ENCODE peak calls at places on chromosomes 2 and 18, in nine cellular contexts. One of them, this sample, is unnamed.

GRCh38 chr2:170846318-170846717 is 29.6 kb downstream of the GAD1 start:
- DNase-seq in H9: no peak
- DNase-seq in fibroblast of pulmonary artery: no peak
- DNase-seq in thyroid gland: no peak
- DNase-seq in HL-60: no peak
- DNase-seq in adrenal gland: no peak
- DNase-seq in stomach: no peak
- DNase-seq in GM12864: no peak
- DNase-seq in body of pancreas: no peak
- DNase-seq in this sample: no peak

GRCh38 chr2:174836345-174836999 is 72.2 kb upstream of the CHRNA1 start:
- DNase-seq in H9: no peak
- DNase-seq in fibroblast of pulmonary artery: peak; percentile 95
- DNase-seq in thyroid gland: peak; percentile 22
- DNase-seq in HL-60: no peak
- DNase-seq in adrenal gland: peak; percentile 43
- DNase-seq in stomach: no peak
- DNase-seq in GM12864: no peak
- DNase-seq in body of pancreas: no peak
- DNase-seq in this sample: no peak

GRCh38 chr18:8706981-8707940 is 1.9 kb downstream of the MTCL1 start:
- DNase-seq in H9: peak; percentile 77
- DNase-seq in fibroblast of pulmonary artery: peak; percentile 75
- DNase-seq in thyroid gland: peak; percentile 47
- DNase-seq in HL-60: no peak
- DNase-seq in adrenal gland: no peak
- DNase-seq in stomach: peak; percentile 59
- DNase-seq in GM12864: no peak
- DNase-seq in body of pancreas: peak; percentile 46
- DNase-seq in this sample: no peak

GRCh38 chr2:79585701-79586428 is 73.0 kb downstream of the CTNNA2 start:
- DNase-seq in H9: no peak
- DNase-seq in fibroblast of pulmonary artery: no peak
- DNase-seq in thyroid gland: no peak
- DNase-seq in HL-60: no peak
- DNase-seq in adrenal gland: no peak
- DNase-seq in stomach: no peak
- DNase-seq in GM12864: no peak
- DNase-seq in body of pancreas: no peak
- DNase-seq in this sample: no peak

GRCh38 chr2:163551974-163552373 is 183.8 kb downstream of the FIGN start:
- DNase-seq in H9: no peak
- DNase-seq in fibroblast of pulmonary artery: no peak
- DNase-seq in thyroid gland: no peak
- DNase-seq in HL-60: no peak
- DNase-seq in adrenal gland: no peak
- DNase-seq in stomach: no peak
- DNase-seq in GM12864: no peak
- DNase-seq in body of pancreas: no peak
- DNase-seq in this sample: no peak

GRCh38 chr2:86066007-86066578 is 39.6 kb downstream of the POLR1A start:
- DNase-seq in H9: peak; percentile 7
- DNase-seq in fibroblast of pulmonary artery: no peak
- DNase-seq in thyroid gland: no peak
- DNase-seq in HL-60: no peak
- DNase-seq in adrenal gland: no peak
- DNase-seq in stomach: no peak
- DNase-seq in GM12864: no peak
- DNase-seq in body of pancreas: no peak
- DNase-seq in this sample: no peak

GRCh38 chr2:222731183-222731582 is 59.7 kb downstream of the MOGAT1 start:
- DNase-seq in H9: no peak
- DNase-seq in fibroblast of pulmonary artery: no peak
- DNase-seq in thyroid gland: no peak
- DNase-seq in HL-60: no peak
- DNase-seq in adrenal gland: no peak
- DNase-seq in stomach: no peak
- DNase-seq in GM12864: no peak
- DNase-seq in body of pancreas: no peak
- DNase-seq in this sample: no peak

GRCh38 chr18:63787673-63788072 is 12.5 kb downstream of the SERPINB7 start:
- DNase-seq in H9: no peak
- DNase-seq in fibroblast of pulmonary artery: no peak
- DNase-seq in thyroid gland: no peak
- DNase-seq in HL-60: no peak
- DNase-seq in adrenal gland: no peak
- DNase-seq in stomach: no peak
- DNase-seq in GM12864: no peak
- DNase-seq in body of pancreas: no peak
- DNase-seq in this sample: no peak

GRCh38 chr2:221042926-221043325 is 529.2 kb downstream of the EPHA4 start:
- DNase-seq in H9: no peak
- DNase-seq in fibroblast of pulmonary artery: no peak
- DNase-seq in thyroid gland: no peak
- DNase-seq in HL-60: no peak
- DNase-seq in adrenal gland: no peak
- DNase-seq in stomach: no peak
- DNase-seq in GM12864: no peak
- DNase-seq in body of pancreas: no peak
- DNase-seq in this sample: no peak

GRCh38 chr2:1136071-1136470 is 185.4 kb downstream of the SNTG2 start:
- DNase-seq in H9: no peak
- DNase-seq in fibroblast of pulmonary artery: no peak
- DNase-seq in thyroid gland: no peak
- DNase-seq in HL-60: no peak
- DNase-seq in adrenal gland: no peak
- DNase-seq in stomach: no peak
- DNase-seq in GM12864: no peak
- DNase-seq in body of pancreas: no peak
- DNase-seq in this sample: no peak

GRCh38 chr2:10412380-10412779 is 35.7 kb downstream of the ODC1 start:
- DNase-seq in H9: peak; percentile 76
- DNase-seq in fibroblast of pulmonary artery: peak; percentile 58
- DNase-seq in thyroid gland: no peak
- DNase-seq in HL-60: no peak
- DNase-seq in adrenal gland: no peak
- DNase-seq in stomach: no peak
- DNase-seq in GM12864: peak; percentile 48
- DNase-seq in body of pancreas: no peak
- DNase-seq in this sample: peak; percentile 66

GRCh38 chr2:1972948-1973347 is 228.6 kb upstream of the PXDN start:
- DNase-seq in H9: no peak
- DNase-seq in fibroblast of pulmonary artery: peak; percentile 9
- DNase-seq in thyroid gland: no peak
- DNase-seq in HL-60: no peak
- DNase-seq in adrenal gland: no peak
- DNase-seq in stomach: no peak
- DNase-seq in GM12864: no peak
- DNase-seq in body of pancreas: no peak
- DNase-seq in this sample: no peak

GRCh38 chr2:105849431-105850179 is 104.9 kb downstream of the NCK2 start:
- DNase-seq in H9: no peak
- DNase-seq in fibroblast of pulmonary artery: no peak
- DNase-seq in thyroid gland: no peak
- DNase-seq in HL-60: no peak
- DNase-seq in adrenal gland: no peak
- DNase-seq in stomach: no peak
- DNase-seq in GM12864: no peak
- DNase-seq in body of pancreas: no peak
- DNase-seq in this sample: no peak

GRCh38 chr2:200026838-200027237 is 71.5 kb downstream of the MAIP1 start:
- DNase-seq in H9: no peak
- DNase-seq in fibroblast of pulmonary artery: peak; percentile 3
- DNase-seq in thyroid gland: no peak
- DNase-seq in HL-60: no peak
- DNase-seq in adrenal gland: no peak
- DNase-seq in stomach: no peak
- DNase-seq in GM12864: no peak
- DNase-seq in body of pancreas: no peak
- DNase-seq in this sample: no peak

GRCh38 chr2:203579131-203579643 is 44.1 kb upstream of the RAPH1 start:
- DNase-seq in H9: peak; percentile 33
- DNase-seq in fibroblast of pulmonary artery: peak; percentile 59
- DNase-seq in thyroid gland: peak; percentile 89
- DNase-seq in HL-60: no peak
- DNase-seq in adrenal gland: peak; percentile 27
- DNase-seq in stomach: peak; percentile 78
- DNase-seq in GM12864: peak; percentile 70
- DNase-seq in body of pancreas: peak; percentile 93
- DNase-seq in this sample: peak; percentile 28

GRCh38 chr2:135913726-135914365 is 37.6 kb upstream of the MCM6 start:
- DNase-seq in H9: no peak
- DNase-seq in fibroblast of pulmonary artery: peak; percentile 67
- DNase-seq in thyroid gland: no peak
- DNase-seq in HL-60: no peak
- DNase-seq in adrenal gland: peak; percentile 62
- DNase-seq in stomach: no peak
- DNase-seq in GM12864: no peak
- DNase-seq in body of pancreas: peak; percentile 54
- DNase-seq in this sample: peak; percentile 38

GRCh38 chr2:104701471-104701911 is 152.4 kb upstream of the POU3F3 start:
- DNase-seq in H9: no peak
- DNase-seq in fibroblast of pulmonary artery: no peak
- DNase-seq in thyroid gland: no peak
- DNase-seq in HL-60: no peak
- DNase-seq in adrenal gland: no peak
- DNase-seq in stomach: no peak
- DNase-seq in GM12864: no peak
- DNase-seq in body of pancreas: no peak
- DNase-seq in this sample: no peak

GRCh38 chr2:105815401-105815800 is 70.7 kb downstream of the NCK2 start:
- DNase-seq in H9: no peak
- DNase-seq in fibroblast of pulmonary artery: no peak
- DNase-seq in thyroid gland: peak; percentile 62
- DNase-seq in HL-60: no peak
- DNase-seq in adrenal gland: no peak
- DNase-seq in stomach: no peak
- DNase-seq in GM12864: no peak
- DNase-seq in body of pancreas: no peak
- DNase-seq in this sample: no peak

GRCh38 chr2:188345439-188345838 is 53.8 kb downstream of the GULP1 start:
- DNase-seq in H9: no peak
- DNase-seq in fibroblast of pulmonary artery: no peak
- DNase-seq in thyroid gland: no peak
- DNase-seq in HL-60: no peak
- DNase-seq in adrenal gland: no peak
- DNase-seq in stomach: no peak
- DNase-seq in GM12864: no peak
- DNase-seq in body of pancreas: no peak
- DNase-seq in this sample: no peak

GRCh38 chr18:48475635-48476549 is 62.9 kb upstream of the CTIF start:
- DNase-seq in H9: peak; percentile 81
- DNase-seq in fibroblast of pulmonary artery: peak; percentile 88
- DNase-seq in thyroid gland: peak; percentile 52
- DNase-seq in HL-60: peak; percentile 25
- DNase-seq in adrenal gland: peak; percentile 74
- DNase-seq in stomach: peak; percentile 53
- DNase-seq in GM12864: peak; percentile 27
- DNase-seq in body of pancreas: peak; percentile 76
- DNase-seq in this sample: peak; percentile 70
- TF ChIP-seq CTCF in H9: peak; percentile 92
- TF ChIP-seq CTCF in fibroblast of pulmonary artery: peak; percentile 89
- TF ChIP-seq CTCF in thyroid gland: peak; percentile 89
- TF ChIP-seq CTCF in HL-60: peak; percentile 95
- TF ChIP-seq CTCF in adrenal gland: peak; percentile 92
- TF ChIP-seq CTCF in stomach: peak; percentile 81
- TF ChIP-seq CTCF in GM12864: peak; percentile 83
- TF ChIP-seq CTCF in body of pancreas: peak; percentile 88
- TF ChIP-seq CTCF in this sample: peak; percentile 74

GRCh38 chr2:9145752-9146430 is 60.7 kb upstream of the ASAP2 start:
- DNase-seq in H9: peak; percentile 65
- DNase-seq in fibroblast of pulmonary artery: no peak
- DNase-seq in thyroid gland: no peak
- DNase-seq in HL-60: no peak
- DNase-seq in adrenal gland: no peak
- DNase-seq in stomach: no peak
- DNase-seq in GM12864: no peak
- DNase-seq in body of pancreas: no peak
- DNase-seq in this sample: no peak
- TF ChIP-seq CTCF in H9: no peak
- TF ChIP-seq CTCF in fibroblast of pulmonary artery: no peak
- TF ChIP-seq CTCF in thyroid gland: no peak
- TF ChIP-seq CTCF in HL-60: no peak
- TF ChIP-seq CTCF in adrenal gland: no peak
- TF ChIP-seq CTCF in stomach: no peak
- TF ChIP-seq CTCF in GM12864: no peak
- TF ChIP-seq CTCF in body of pancreas: no peak
- TF ChIP-seq CTCF in this sample: no peak

GRCh38 chr2:55618025-55618648 is 715 bp upstream of the PPP4R3B start:
- DNase-seq in H9: no peak
- DNase-seq in fibroblast of pulmonary artery: peak; percentile 10
- DNase-seq in thyroid gland: no peak
- DNase-seq in HL-60: peak; percentile 14
- DNase-seq in adrenal gland: peak; percentile 19
- DNase-seq in stomach: no peak
- DNase-seq in GM12864: no peak
- DNase-seq in body of pancreas: peak; percentile 12
- DNase-seq in this sample: no peak

GRCh38 chr2:55621802-55622201 is 4.4 kb upstream of the PPP4R3B start:
- DNase-seq in H9: no peak
- DNase-seq in fibroblast of pulmonary artery: no peak
- DNase-seq in thyroid gland: no peak
- DNase-seq in HL-60: no peak
- DNase-seq in adrenal gland: no peak
- DNase-seq in stomach: no peak
- DNase-seq in GM12864: no peak
- DNase-seq in body of pancreas: no peak
- DNase-seq in this sample: no peak

GRCh38 chr2:55618649-55619055 is 1.2 kb upstream of the PPP4R3B start:
- DNase-seq in H9: peak; percentile 43
- DNase-seq in fibroblast of pulmonary artery: peak; percentile 63
- DNase-seq in thyroid gland: peak; percentile 34
- DNase-seq in HL-60: peak; percentile 51
- DNase-seq in adrenal gland: peak; percentile 54
- DNase-seq in stomach: peak; percentile 51
- DNase-seq in GM12864: peak; percentile 37
- DNase-seq in body of pancreas: peak; percentile 63
- DNase-seq in this sample: peak; percentile 74

GRCh38 chr2:55617160-55618024 is at the start of gene PPP4R3B:
- DNase-seq in H9: peak; percentile 100
- DNase-seq in fibroblast of pulmonary artery: peak; percentile 100
- DNase-seq in thyroid gland: peak; percentile 99
- DNase-seq in HL-60: peak; percentile 97
- DNase-seq in adrenal gland: peak; percentile 99
- DNase-seq in stomach: peak; percentile 99
- DNase-seq in GM12864: peak; percentile 98
- DNase-seq in body of pancreas: peak; percentile 99
- DNase-seq in this sample: peak; percentile 97

GRCh38 chr2:55620123-55620779 is 2.8 kb upstream of the PPP4R3B start:
- DNase-seq in H9: peak; percentile 48
- DNase-seq in fibroblast of pulmonary artery: peak; percentile 31
- DNase-seq in thyroid gland: no peak
- DNase-seq in HL-60: peak; percentile 34
- DNase-seq in adrenal gland: no peak
- DNase-seq in stomach: no peak
- DNase-seq in GM12864: no peak
- DNase-seq in body of pancreas: no peak
- DNase-seq in this sample: peak; percentile 26
- TF ChIP-seq CTCF in H9: peak; percentile 65
- TF ChIP-seq CTCF in fibroblast of pulmonary artery: peak; percentile 46
- TF ChIP-seq CTCF in thyroid gland: peak; percentile 13
- TF ChIP-seq CTCF in HL-60: peak; percentile 59
- TF ChIP-seq CTCF in adrenal gland: no peak
- TF ChIP-seq CTCF in stomach: no peak
- TF ChIP-seq CTCF in GM12864: peak; percentile 67
- TF ChIP-seq CTCF in body of pancreas: peak; percentile 43
- TF ChIP-seq CTCF in this sample: peak; percentile 62

GRCh38 chr18:3238742-3239141 is 8.9 kb upstream of the MYL12A start:
- DNase-seq in H9: no peak
- DNase-seq in fibroblast of pulmonary artery: no peak
- DNase-seq in thyroid gland: no peak
- DNase-seq in HL-60: no peak
- DNase-seq in adrenal gland: no peak
- DNase-seq in stomach: no peak
- DNase-seq in GM12864: no peak
- DNase-seq in body of pancreas: no peak
- DNase-seq in this sample: no peak
- TF ChIP-seq CTCF in H9: peak; percentile 22
- TF ChIP-seq CTCF in fibroblast of pulmonary artery: peak; percentile 17
- TF ChIP-seq CTCF in thyroid gland: no peak
- TF ChIP-seq CTCF in HL-60: no peak
- TF ChIP-seq CTCF in adrenal gland: no peak
- TF ChIP-seq CTCF in stomach: no peak
- TF ChIP-seq CTCF in GM12864: peak; percentile 2
- TF ChIP-seq CTCF in body of pancreas: peak; percentile 16
- TF ChIP-seq CTCF in this sample: no peak